ENCODE peak calls at places on chromosome 2, in six cellular contexts. E, Y, M, D, A and K are unnamed samples.

GRCh38 chr2:33673937-33674336 is 74.8 kb upstream of the FAM98A start:
- DNase-seq in D (peak; percentile 37), E (no peak), A (peak; percentile 25), Y (no peak), M (no peak), K (no peak)

GRCh38 chr2:31057691-31058090 is 80.5 kb downstream of the GALNT14 start:
- DNase-seq in D (no peak), M (no peak), A (no peak), E (no peak), Y (no peak), K (no peak)

GRCh38 chr2:146123256-146123655 is 1603.3 kb upstream of the ZEB2 start:
- DNase-seq in A (no peak), M (no peak), E (no peak), D (no peak), Y (no peak), K (no peak)

GRCh38 chr2:112644933-112645395 is 775 bp upstream of the SLC20A1 start:
- DNase-seq in Y (no peak), E (no peak), D (no peak), A (peak; percentile 56), M (no peak), K (no peak)

GRCh38 chr2:216206041-216206699 is 97.0 kb downstream of the XRCC5 start:
- DNase-seq in Y (no peak), D (no peak), M (no peak), A (no peak), E (no peak), K (no peak)

GRCh38 chr2:143181494-143181893 is 52.3 kb downstream of the ARHGAP15 start:
- DNase-seq in A (no peak), Y (no peak), E (no peak), D (no peak), M (no peak), K (no peak)

GRCh38 chr2:10163498-10164486 is 41.3 kb downstream of the RRM2 start:
- DNase-seq in E (no peak), D (peak; percentile 19), M (no peak), A (peak; percentile 24), Y (no peak), K (no peak)

GRCh38 chr2:63029058-63029457 is 21.6 kb upstream of the OTX1 start:
- DNase-seq in Y (no peak), D (peak; percentile 22), A (peak; percentile 73), M (no peak), E (no peak), K (no peak)

GRCh38 chr2:102809291-102810189 is 47.7 kb downstream of the TMEM182 start:
- DNase-seq in Y (no peak), D (peak; percentile 41), A (no peak), E (no peak), M (no peak), K (no peak)

GRCh38 chr2:173159794-173160463 is 84.3 kb downstream of the MAP3K20 start:
- DNase-seq in E (peak; percentile 88), M (peak; percentile 65), Y (peak; percentile 80), D (peak; percentile 96), A (peak; percentile 99), K (peak; percentile 95)

GRCh38 chr2:86453838-86454237 is 12.7 kb downstream of the KDM3A start:
- DNase-seq in Y (no peak), M (no peak), A (peak; percentile 57), E (no peak), D (peak; percentile 97), K (peak; percentile 58)

GRCh38 chr2:202377308-202377736 is 1.2 kb downstream of the BMPR2 start:
- DNase-seq in A (peak; percentile 30), D (peak; percentile 43), E (peak; percentile 33), M (peak; percentile 58), Y (peak; percentile 33), K (peak; percentile 52)

GRCh38 chr2:194166818-194167217 is 1490.2 kb upstream of the SLC39A10 start:
- DNase-seq in E (no peak), M (no peak), D (peak; percentile 53), A (no peak), Y (no peak), K (no peak)

GRCh38 chr2:171404719-171405118 is 29.1 kb downstream of the METTL8 start:
- DNase-seq in Y (no peak), D (no peak), E (no peak), A (no peak), M (no peak), K (no peak)

GRCh38 chr2:28976584-28976983 is 4.5 kb upstream of the TOGARAM2 start:
- DNase-seq in E (no peak), M (no peak), Y (peak; percentile 40), D (peak; percentile 93), A (peak; percentile 84), K (peak; percentile 73)

GRCh38 chr2:155980941-155981561 is 351.5 kb downstream of the NR4A2 start:
- DNase-seq in A (no peak), D (no peak), E (no peak), M (no peak), Y (no peak), K (no peak)

GRCh38 chr2:207816546-207816945 is 46.8 kb upstream of the FZD5 start:
- DNase-seq in E (no peak), M (no peak), A (no peak), Y (no peak), D (no peak), K (no peak)

GRCh38 chr2:48279347-48279746 is 250.6 kb upstream of the STON1 start:
- DNase-seq in A (no peak), Y (no peak), D (no peak), M (no peak), E (no peak), K (no peak)

GRCh38 chr2:190343500-190344274 is at the start of gene INPP1:
- DNase-seq in D (peak; percentile 46), M (peak; percentile 78), E (peak; percentile 77), Y (peak; percentile 80), A (peak; percentile 65), K (peak; percentile 83)

GRCh38 chr2:168207861-168208260 is 39.5 kb downstream of the STK39 start:
- DNase-seq in M (no peak), D (no peak), E (no peak), A (peak; percentile 37), Y (no peak), K (no peak)

GRCh38 chr2:210546424-210547223 is 9.8 kb upstream of the CPS1 start:
- DNase-seq in Y (peak; percentile 35), A (no peak), E (no peak), M (peak; percentile 8), D (no peak), K (no peak)

GRCh38 chr2:173555833-173556232 is 201.2 kb downstream of the CDCA7 start:
- DNase-seq in Y (no peak), A (no peak), M (no peak), E (no peak), D (no peak), K (no peak)

GRCh38 chr2:174442546-174443510 is 44.0 kb downstream of the GPR155 start:
- DNase-seq in M (no peak), A (peak; percentile 89), Y (no peak), D (peak; percentile 89), E (no peak), K (no peak)

GRCh38 chr2:197205590-197206215 is 104.9 kb downstream of the ANKRD44 start:
- DNase-seq in A (no peak), E (no peak), M (no peak), D (no peak), Y (no peak), K (no peak)

GRCh38 chr2:217166241-217166640 is 306.4 kb upstream of the TNP1 start:
- DNase-seq in Y (no peak), A (peak; percentile 73), D (peak; percentile 65), M (no peak), E (no peak), K (peak; percentile 22)

GRCh38 chr2:162559194-162559593 is 215.3 kb downstream of the GCA start:
- DNase-seq in E (no peak), Y (no peak), D (no peak), M (no peak), A (no peak), K (no peak)

GRCh38 chr2:218284106-218284811 is 8.0 kb downstream of the TMBIM1 start:
- DNase-seq in E (peak; percentile 48), M (no peak), D (peak; percentile 89), Y (no peak), A (peak; percentile 80), K (no peak)

GRCh38 chr2:51866361-51866760 is 834.4 kb upstream of the NRXN1 start:
- DNase-seq in A (peak; percentile 85), D (peak; percentile 16), E (no peak), M (no peak), Y (no peak), K (no peak)

GRCh38 chr2:183244300-183244849 is 120.1 kb downstream of the NUP35 start:
- DNase-seq in M (no peak), A (no peak), Y (no peak), D (no peak), E (no peak), K (no peak)

GRCh38 chr2:23065936-23066335 is 319.0 kb upstream of the KLHL29 start:
- DNase-seq in E (no peak), A (no peak), Y (no peak), M (no peak), D (no peak), K (no peak)

GRCh38 chr2:31255911-31256571 is 22.1 kb downstream of the EHD3 start:
- DNase-seq in M (no peak), Y (no peak), E (no peak), A (peak; percentile 35), D (peak; percentile 75), K (peak; percentile 5)

GRCh38 chr2:121283670-121284245 is 1.2 kb downstream of the TFCP2L1 start:
- DNase-seq in D (peak; percentile 45), M (no peak), Y (no peak), A (no peak), E (no peak), K (no peak)
- H3K4me3 ChIP-seq in D (peak overlapping the region; percentile 84), M (peak overlapping the region; percentile 43), Y (peak overlapping the region; percentile 66), A (no peak overlapping the region), E (no peak overlapping the region), K (peak overlapping the region; percentile 47)

GRCh38 chr2:238851026-238851425 is 3.1 kb downstream of the TWIST2 start:
- DNase-seq in A (no peak), M (no peak), E (no peak), D (no peak), Y (no peak), K (no peak)
- H3K27me3 ChIP-seq in A (no peaks in the 10 kb centered on the region), M (peaks cover 80% of the 10 kb centered on the region), E (no peaks in the 10 kb centered on the region), D (no peaks in the 10 kb centered on the region), Y (peaks cover 98% of the 10 kb centered on the region), K (peaks cover 66% of the 10 kb centered on the region)

DNA sequence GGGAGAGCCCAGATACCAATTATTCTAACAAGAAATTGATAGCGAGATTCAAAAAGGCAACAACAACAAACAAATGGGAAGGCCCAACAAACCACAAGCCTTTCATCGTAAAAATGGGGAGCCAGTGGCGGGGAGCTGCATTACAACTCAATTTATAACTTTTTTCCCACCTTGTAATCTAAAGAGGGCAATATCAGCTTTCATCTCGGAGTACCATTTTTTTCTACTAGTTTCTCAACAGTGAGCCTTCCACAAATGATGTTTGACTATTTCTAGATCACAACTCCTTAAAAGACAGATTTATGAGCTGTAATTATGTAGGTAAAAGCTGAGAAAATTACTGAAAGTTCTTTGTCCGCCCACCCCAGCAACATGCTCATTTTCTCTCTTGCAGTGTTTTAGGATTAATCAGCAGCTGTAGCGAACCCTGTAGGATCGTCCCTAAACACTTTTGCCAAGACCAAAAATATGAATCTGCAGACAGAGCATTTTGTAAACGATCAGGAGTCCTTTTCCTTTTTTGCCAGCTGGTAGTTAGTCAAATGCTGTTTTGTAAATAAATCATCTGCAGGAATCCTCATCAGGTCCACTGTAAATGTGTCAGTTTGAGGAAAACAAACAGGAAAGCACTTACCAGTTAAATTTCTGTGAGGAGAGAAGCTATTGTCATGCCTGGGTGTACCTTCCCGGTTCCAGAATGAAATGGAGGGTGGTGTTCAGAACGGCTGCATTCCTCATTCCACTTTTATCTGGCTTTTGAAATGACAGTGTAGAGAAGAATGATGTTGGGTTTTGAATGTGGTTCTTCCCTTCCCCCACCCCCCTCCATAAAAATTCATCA is 53.2 kb downstream of the EEF1B2 start:
- DNase-seq in Y (no peak), M (no peak), E (no peak), D (peak; percentile 64), A (peak; percentile 17), K (no peak)
- H3K4me3 ChIP-seq in Y (peak overlapping the region; percentile 40), M (peak overlapping the region; percentile 21), E (peak overlapping the region; percentile 16), D (peak overlapping the region; percentile 62), A (peak overlapping the region; percentile 28), K (no peak overlapping the region)

GRCh38 chr2:66080136-66080535 is 354.8 kb upstream of the MEIS1 start:
- DNase-seq in M (no peak), Y (no peak), A (no peak), D (no peak), E (no peak), K (no peak)
- H3K27me3 ChIP-seq in M (peaks cover 15% of the 10 kb centered on the region), Y (peaks cover 46% of the 10 kb centered on the region), A (no peaks in the 10 kb centered on the region), D (peaks cover 61% of the 10 kb centered on the region), E (no peaks in the 10 kb centered on the region), K (no peaks in the 10 kb centered on the region)